ENCODE peak calls at places on chromosomes 6 and 20, in eight cellular contexts. T is HFFc6; N is cardiac muscle cell; Z is AG04449; H is CD8-positive, alpha-beta T cell; A is endothelial cell; D is foreskin fibroblast; K is cardiac fibroblast. I is an unnamed sample.

GRCh38 chr6:137013738-137014602 is 30.8 kb downstream of the IL20RA start:
- DNase-seq in T (peak), N (peak), Z (peak), H (no peak), A (no peak), D (peak), K (peak), I (no peak)

GRCh38 chr6:37435373-37435772 is 2.4 kb downstream of the CMTR1 start:
- DNase-seq in T (no peak), N (no peak), Z (no peak), H (no peak), A (no peak), D (no peak), K (no peak), I (no peak)

GRCh38 chr6:119148102-119148824 is 69.8 kb upstream of the FAM184A start:
- DNase-seq in T (peak), N (peak), Z (no peak), H (no peak), A (peak), D (peak), K (peak), I (peak)

GRCh38 chr6:5855787-5856186 is 150.9 kb downstream of the NRN1 start:
- DNase-seq in T (no peak), N (no peak), Z (no peak), H (no peak), A (no peak), D (no peak), K (no peak), I (no peak)

GRCh38 chr20:61980647-61981583 is 84.8 kb downstream of the TAF4 start:
- DNase-seq in T (peak), N (peak), Z (no peak), H (no peak), A (peak), D (peak), K (peak), I (no peak)

GRCh38 chr20:43752561-43753301 is 25.9 kb upstream of the GTSF1L start:
- DNase-seq in T (peak), N (no peak), Z (peak), H (peak), A (no peak), D (peak), K (peak), I (peak)

GRCh38 chr6:38673397-38674165 is 29.4 kb downstream of the GLO1 start:
- DNase-seq in T (no peak), N (no peak), Z (no peak), H (no peak), A (no peak), D (no peak), K (no peak), I (no peak)

GRCh38 chr6:127582777-127583462 is 5.9 kb downstream of the C6orf58 start:
- DNase-seq in T (peak), N (no peak), Z (peak), H (no peak), A (no peak), D (peak), K (peak), I (no peak)

GRCh38 chr6:168713839-168714238 is 272.9 kb downstream of the SMOC2 start:
- DNase-seq in T (no peak), N (no peak), Z (no peak), H (no peak), A (peak), D (no peak), K (peak), I (no peak)

GRCh38 chr20:43459022-43459942 is 1.6 kb downstream of the SRSF6 start:
- DNase-seq in T (no peak), N (no peak), Z (no peak), H (no peak), A (no peak), D (no peak), K (peak), I (no peak)

GRCh38 chr6:152089992-152090391 is 282.5 kb downstream of the ESR1 start:
- DNase-seq in T (peak), N (no peak), Z (no peak), H (no peak), A (no peak), D (peak), K (peak), I (no peak)

GRCh38 chr6:134464690-134465411 is 146.9 kb upstream of the SGK1 start:
- DNase-seq in T (no peak), N (no peak), Z (no peak), H (no peak), A (no peak), D (no peak), K (peak), I (peak)
- TF ChIP-seq CTCF in T (no peak), N (no peak), Z (no peak), H (no peak), A (no peak), D (no peak), K (no peak), I (no peak)

GRCh38 chr20:7984192-7984591 is 35.4 kb downstream of the TMX4 start:
- DNase-seq in T (no peak), N (no peak), Z (no peak), H (no peak), A (no peak), D (no peak), K (no peak), I (no peak)

GRCh38 chr20:7985916-7986315 is 33.6 kb downstream of the TMX4 start:
- DNase-seq in T (no peak), N (no peak), Z (no peak), H (no peak), A (no peak), D (no peak), K (no peak), I (no peak)

GRCh38 chr20:7981374-7981773 is 38.2 kb downstream of the TMX4 start:
- DNase-seq in T (no peak), N (no peak), Z (no peak), H (no peak), A (no peak), D (no peak), K (no peak), I (no peak)

GRCh38 chr20:7976015-7976414 is 35.8 kb upstream of the HAO1 start:
- DNase-seq in T (no peak), N (no peak), Z (no peak), H (no peak), A (no peak), D (no peak), K (peak), I (no peak)

DNA sequence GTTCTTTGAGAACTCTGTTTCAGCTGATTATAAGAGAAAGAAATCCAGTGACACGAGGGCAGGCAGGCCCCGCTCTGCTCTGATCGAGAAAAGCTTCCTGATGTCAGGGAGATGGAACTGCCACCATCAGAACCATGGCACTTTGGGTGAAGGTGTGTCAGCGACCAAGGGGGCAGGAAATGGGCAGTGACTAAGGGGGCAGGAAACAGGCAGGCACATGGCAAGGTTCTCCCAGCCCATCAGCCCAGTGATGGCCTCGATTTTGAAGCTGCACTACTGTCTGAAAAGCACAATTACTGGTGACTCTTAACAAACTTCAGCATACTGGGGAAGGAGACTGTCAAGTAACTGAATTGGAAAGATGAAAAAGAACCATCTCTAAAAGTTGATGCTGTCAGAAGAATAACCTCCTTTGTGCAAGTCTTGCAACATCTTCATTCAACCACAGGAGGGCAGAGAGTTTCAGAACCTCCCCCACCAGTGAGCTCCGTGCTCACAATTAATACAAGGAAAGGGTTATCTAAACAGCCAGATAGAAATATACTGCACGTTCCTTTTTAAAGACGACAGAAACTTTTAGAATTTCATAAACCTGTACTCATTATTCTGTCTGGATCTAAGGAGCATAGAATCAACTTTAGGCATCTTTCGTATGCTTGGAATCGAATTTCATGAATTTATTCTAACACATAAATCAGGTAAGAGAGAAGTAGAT is 39.1 kb downstream of the TMX4 start:
- DNase-seq in T (peak), N (peak), Z (no peak), H (no peak), A (peak), D (peak), K (peak), I (peak)
- TF ChIP-seq CTCF in T (peak), N (peak), Z (peak), H (peak), A (peak), D (peak), K (peak), I (peak)

GRCh38 chr6:919499-919898 is 226.6 kb upstream of the EXOC2 start:
- DNase-seq in T (no peak), N (no peak), Z (no peak), H (no peak), A (no peak), D (no peak), K (no peak), I (no peak)
- TF ChIP-seq CTCF in T (no peak), N (no peak), Z (no peak), H (no peak), A (no peak), D (no peak), K (no peak), I (no peak)

DNA sequence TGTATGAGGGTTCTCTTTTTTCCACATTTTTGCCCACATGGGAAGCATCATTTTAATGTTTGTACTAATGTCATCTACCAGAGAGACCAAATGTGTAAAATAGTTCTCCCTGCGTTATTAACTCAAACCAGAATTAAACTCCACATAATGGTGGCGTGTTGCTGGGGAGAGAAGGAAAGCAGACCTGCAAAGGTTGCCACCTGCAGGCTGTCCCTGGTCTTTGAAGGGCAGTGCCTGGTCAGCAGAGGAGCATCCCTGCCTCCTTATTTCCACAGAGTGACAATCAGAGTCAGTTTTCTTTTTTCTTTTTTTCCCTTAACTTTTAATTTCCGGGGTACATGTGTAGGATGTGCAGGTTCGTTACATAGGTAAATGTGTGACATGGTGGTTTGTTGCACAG is 214.5 kb downstream of the TBX18 start:
- DNase-seq in T (no peak), N (no peak), Z (no peak), H (no peak), A (peak), D (no peak), K (peak), I (no peak)
- TF ChIP-seq CTCF in T (peak), N (peak), Z (peak), H (no peak), A (peak), D (no peak), K (no peak), I (no peak)

DNA sequence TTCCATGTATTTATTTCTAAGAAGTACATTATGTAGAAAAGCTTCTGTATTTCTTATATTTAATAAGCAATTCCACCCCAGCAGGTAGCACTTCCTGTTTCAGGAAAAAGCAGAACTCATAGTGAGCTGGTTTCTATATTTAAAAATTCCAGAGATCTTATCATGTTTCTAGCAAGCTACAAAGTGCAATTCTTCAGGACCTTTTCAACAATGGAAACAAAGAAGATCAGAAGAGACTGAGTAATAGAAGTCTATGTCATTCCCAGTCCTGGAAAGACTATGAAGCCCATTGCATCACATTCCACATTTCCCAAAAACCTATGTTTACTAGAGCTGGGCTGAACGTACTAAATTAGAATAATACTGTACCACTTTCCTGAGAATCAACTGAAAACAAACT is 302.6 kb upstream of the NRSN1 start:
- DNase-seq in T (no peak), N (peak), Z (no peak), H (no peak), A (no peak), D (no peak), K (no peak), I (no peak)
- TF ChIP-seq CTCF in T (no peak), N (no peak), Z (no peak), H (no peak), A (no peak), D (no peak), K (no peak), I (no peak)

GRCh38 chr20:13492001-13492480 is 146.7 kb downstream of the TASP1 start:
- DNase-seq in T (peak), N (peak), Z (no peak), H (no peak), A (peak), D (peak), K (peak), I (no peak)

GRCh38 chr20:13493143-13493542 is 145.6 kb downstream of the TASP1 start:
- DNase-seq in T (no peak), N (no peak), Z (no peak), H (no peak), A (no peak), D (no peak), K (no peak), I (no peak)

GRCh38 chr20:13494019-13494418 is 144.7 kb downstream of the TASP1 start:
- DNase-seq in T (no peak), N (no peak), Z (no peak), H (no peak), A (no peak), D (no peak), K (peak), I (no peak)
- TF ChIP-seq CTCF in T (no peak), N (no peak), Z (no peak), H (no peak), A (no peak), D (no peak), K (no peak), I (no peak)

GRCh38 chr20:6657904-6658303 is 109.6 kb upstream of the BMP2 start:
- DNase-seq in T (no peak), N (no peak), Z (no peak), H (no peak), A (no peak), D (no peak), K (no peak), I (no peak)
- TF ChIP-seq CTCF in T (no peak), N (no peak), Z (no peak), H (no peak), A (no peak), D (no peak), K (no peak), I (no peak)